ENCODE peak calls at places on chromosomes 1 and 21, in nine cellular contexts. S is fibroblast of pulmonary artery, Q is body of pancreas, Y is HFFc6, N is thoracic aorta, A is tibial artery, K is kidney epithelial cell, F is left ventricle myocardium inferior, O is HCT116. G is an unnamed sample.

GRCh38 chr1:16013220-16013907 is 4.5 kb downstream of the HSPB7 start:
- DNase-seq in K (peak), Y (peak), F (peak), N (peak), S (peak), A (peak), Q (peak), O (peak), G (no peak)

GRCh38 chr1:65075123-65075976 is 72.7 kb upstream of the AK4 start:
- DNase-seq in Y (peak), F (no peak), Q (peak), O (peak), N (no peak), S (peak), K (no peak), A (peak), G (peak)

GRCh38 chr21:44938976-44939531 is 775 bp upstream of the SLX9 start:
- DNase-seq in S (no peak), N (no peak), Q (no peak), K (no peak), F (no peak), Y (no peak), O (no peak), A (peak), G (no peak)

GRCh38 chr1:24107462-24108225 is 4.3 kb downstream of the MYOM3 start:
- DNase-seq in A (no peak), O (peak), N (no peak), Y (peak), S (peak), K (peak), F (no peak), Q (no peak), G (no peak)

GRCh38 chr1:201649776-201650607 is 111.1 kb downstream of the NAV1 start:
- DNase-seq in A (peak), N (peak), Y (peak), F (peak), Q (peak), S (peak), K (no peak), O (peak), G (peak)

GRCh38 chr1:10640079-10640578 is 156.3 kb downstream of the CASZ1 start:
- DNase-seq in A (no peak), S (no peak), Y (no peak), K (no peak), F (no peak), O (no peak), N (no peak), Q (peak), G (no peak)

GRCh38 chr1:21607549-21608529 is 61.3 kb downstream of the RAP1GAP start:
- DNase-seq in N (peak), Q (peak), F (peak), S (peak), K (peak), O (peak), A (no peak), Y (peak), G (peak)

GRCh38 chr1:44637590-44638411 is 36.5 kb downstream of the TMEM53 start:
- DNase-seq in S (no peak), K (no peak), F (no peak), Q (no peak), A (no peak), N (no peak), Y (no peak), O (no peak), G (no peak)

GRCh38 chr21:25490742-25491141 is 116.5 kb downstream of the MRPL39 start:
- DNase-seq in Y (no peak), S (no peak), A (no peak), N (no peak), O (no peak), F (no peak), K (no peak), Q (no peak), G (no peak)

GRCh38 chr1:109935451-109935900 is 24.8 kb downstream of the CSF1 start:
- DNase-seq in A (no peak), F (no peak), O (no peak), Q (peak), S (no peak), N (no peak), K (no peak), Y (no peak), G (no peak)

GRCh38 chr1:90135306-90135705 is 140.4 kb downstream of the ZNF326 start:
- DNase-seq in Y (no peak), A (no peak), K (no peak), S (peak), N (no peak), Q (no peak), O (no peak), F (no peak), G (no peak)

GRCh38 chr21:18893411-18893810 is 489.8 kb upstream of the TMPRSS15 start:
- DNase-seq in Y (no peak), S (no peak), F (no peak), Q (no peak), A (no peak), O (no peak), N (no peak), K (no peak), G (no peak)

GRCh38 chr21:17609681-17610080 is 3.0 kb downstream of the BTG3 start:
- DNase-seq in A (no peak), S (no peak), F (no peak), O (no peak), K (no peak), Y (no peak), Q (no peak), N (no peak), G (no peak)

GRCh38 chr1:19429611-19430010 is 55.7 kb downstream of the CAPZB start:
- DNase-seq in F (no peak), Y (no peak), N (no peak), Q (no peak), O (no peak), S (no peak), K (no peak), A (no peak), G (no peak)

GRCh38 chr1:152964536-152964935 is 5.9 kb upstream of the SPRR4 start:
- DNase-seq in O (no peak), F (no peak), A (no peak), K (no peak), Y (no peak), Q (no peak), S (no peak), N (no peak), G (no peak)

GRCh38 chr1:116375884-116376733 is 3.1 kb downstream of the ATP1A1 start:
- DNase-seq in A (peak), K (peak), O (peak), S (peak), Q (peak), F (peak), N (peak), Y (peak), G (no peak)

GRCh38 chr1:36142121-36142520 is 7.2 kb downstream of the TRAPPC3 start:
- DNase-seq in Q (no peak), K (no peak), N (no peak), F (no peak), O (no peak), Y (no peak), S (no peak), A (no peak), G (no peak)

GRCh38 chr1:2351723-2352122 is 39.6 kb downstream of the MORN1 start:
- DNase-seq in A (peak), Q (no peak), F (peak), Y (no peak), N (no peak), K (no peak), S (no peak), O (no peak), G (no peak)

GRCh38 chr1:11893907-11894251 is 32.3 kb downstream of the KIAA2013 start:
- DNase-seq in K (no peak), N (no peak), S (peak), A (no peak), Y (peak), F (peak), O (peak), Q (peak), G (peak)

GRCh38 chr1:154404984-154405761 is at the start of gene IL6R:
- DNase-seq in Q (peak), N (peak), F (peak), Y (peak), O (peak), A (peak), K (peak), S (peak), G (peak)

GRCh38 chr1:41045740-41046139 is 24.2 kb upstream of the SLFNL1 start:
- DNase-seq in A (peak), N (peak), Y (no peak), F (no peak), Q (peak), O (no peak), K (peak), S (peak), G (no peak)

DNA sequence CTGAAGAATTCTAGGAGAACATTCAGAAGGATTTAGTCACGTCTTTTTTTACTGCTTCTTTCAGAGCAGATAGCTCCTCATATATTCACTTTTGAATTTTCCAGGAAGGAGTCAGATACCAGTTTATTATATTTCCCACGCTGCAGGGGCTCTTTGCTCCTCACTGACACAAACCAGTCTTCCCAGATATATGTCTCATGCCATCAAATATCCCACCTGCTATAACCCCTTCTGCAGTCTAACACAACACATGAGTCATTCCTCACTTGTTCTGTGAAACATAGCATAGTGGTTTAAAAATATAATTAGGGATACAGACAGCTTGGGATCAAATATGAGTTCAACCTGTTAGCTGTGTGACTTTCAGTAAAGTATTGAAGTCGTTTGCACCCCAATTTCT is 251.7 kb upstream of the DPYD start:
- DNase-seq in Q (no peak), K (no peak), O (no peak), Y (peak), F (no peak), A (no peak), S (no peak), N (no peak), G (no peak)
- TF ChIP-seq CTCF in Q (no peak), K (no peak), O (no peak), Y (no peak), F (no peak), A (no peak), S (no peak), N (no peak), G (no peak)

GRCh38 chr1:222126052-222126451 is 384.2 kb upstream of the DUSP10 start:
- DNase-seq in F (no peak), Q (no peak), N (no peak), K (no peak), A (no peak), O (no peak), S (no peak), Y (no peak), G (no peak)

GRCh38 chr1:222127096-222127495 is 385.2 kb upstream of the DUSP10 start:
- DNase-seq in K (no peak), O (no peak), Y (no peak), N (no peak), S (no peak), Q (no peak), F (no peak), A (no peak), G (no peak)

GRCh38 chr1:222127526-222128152 is 385.8 kb upstream of the DUSP10 start:
- DNase-seq in S (no peak), O (no peak), A (no peak), K (no peak), F (no peak), N (no peak), Q (no peak), Y (no peak), G (no peak)

GRCh38 chr1:222129041-222129440 is 387.2 kb upstream of the DUSP10 start:
- DNase-seq in Y (no peak), Q (no peak), O (no peak), N (no peak), K (no peak), F (no peak), S (no peak), A (no peak), G (no peak)

GRCh38 chr1:222124602-222125001 is 382.7 kb upstream of the DUSP10 start:
- DNase-seq in K (no peak), O (no peak), Q (no peak), Y (no peak), A (no peak), S (no peak), N (no peak), F (no peak), G (no peak)
- TF ChIP-seq CTCF in K (peak), O (peak), Q (peak), Y (peak), A (no peak), S (peak), N (no peak), F (no peak), G (no peak)

GRCh38 chr1:203327684-203328457 is 22.6 kb downstream of the BTG2 start:
- DNase-seq in Q (no peak), S (peak), F (peak), A (peak), N (no peak), O (no peak), K (no peak), Y (no peak), G (no peak)
- TF ChIP-seq CTCF in Q (peak), S (peak), F (peak), A (peak), N (peak), O (peak), K (peak), Y (peak), G (no peak)

GRCh38 chr1:168091720-168092119 is 45.0 kb downstream of the GPR161 start:
- DNase-seq in O (no peak), K (no peak), A (no peak), N (no peak), S (no peak), F (no peak), Y (no peak), Q (no peak), G (no peak)

GRCh38 chr1:168093616-168094015 is 43.1 kb downstream of the GPR161 start:
- DNase-seq in F (no peak), Q (no peak), Y (no peak), A (no peak), K (no peak), O (no peak), N (no peak), S (no peak), G (no peak)

GRCh38 chr1:168092151-168092550 is 44.6 kb downstream of the GPR161 start:
- DNase-seq in O (no peak), N (no peak), K (no peak), Y (no peak), A (no peak), F (no peak), S (no peak), Q (no peak), G (no peak)

GRCh38 chr1:168091063-168091462 is 45.7 kb downstream of the GPR161 start:
- DNase-seq in S (no peak), Q (no peak), F (no peak), O (no peak), K (no peak), N (no peak), A (no peak), Y (no peak), G (no peak)

DNA sequence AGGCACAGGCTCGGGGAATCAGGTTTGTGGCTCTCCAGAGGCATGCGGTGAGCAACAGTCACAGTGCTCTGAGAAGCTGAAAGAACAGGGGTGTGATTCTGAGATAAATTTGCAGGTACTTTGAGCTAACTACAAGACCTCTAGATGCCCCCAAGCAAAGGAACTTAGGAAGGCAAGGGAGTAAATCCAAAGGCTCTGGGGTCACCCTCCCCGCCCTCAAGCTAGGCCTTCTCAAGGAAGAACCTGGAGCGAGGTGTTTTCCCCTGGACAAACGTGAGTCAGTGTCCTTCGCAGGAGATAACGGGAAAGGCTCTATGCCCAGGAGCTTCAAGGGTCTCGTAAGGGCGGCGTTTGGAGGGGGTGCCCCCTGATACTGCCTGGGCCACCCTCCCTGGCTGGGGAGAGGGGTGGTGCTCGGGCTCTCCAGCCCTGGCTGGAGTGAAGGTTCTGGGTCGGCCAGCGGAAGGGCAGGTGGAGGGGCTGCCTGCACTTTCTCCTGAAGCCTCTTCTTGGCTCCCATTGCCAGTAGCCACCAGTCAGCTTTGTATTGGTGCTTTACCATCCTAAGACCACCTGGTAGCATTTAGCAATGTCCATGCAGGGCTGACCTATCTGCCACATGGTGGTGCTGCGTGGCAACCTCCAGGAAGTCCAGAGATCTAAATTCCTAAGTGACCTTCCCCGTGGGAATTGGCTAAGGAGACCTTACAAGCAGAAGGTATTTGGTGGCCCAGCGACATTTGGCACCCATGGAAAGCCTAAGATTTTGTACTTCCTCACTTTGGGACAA is 44.0 kb downstream of the GPR161 start:
- DNase-seq in Y (peak), N (no peak), O (peak), Q (peak), S (peak), F (no peak), K (no peak), A (no peak), G (no peak)
- TF ChIP-seq CTCF in Y (peak), N (peak), O (peak), Q (peak), S (peak), F (peak), K (peak), A (no peak), G (no peak)

GRCh38 chr1:113219377-113219776 is 146.4 kb downstream of the LRIG2 start:
- DNase-seq in F (no peak), A (no peak), O (no peak), K (no peak), Q (no peak), S (no peak), N (no peak), Y (no peak), G (peak)
- TF ChIP-seq CTCF in F (peak), A (no peak), O (peak), K (peak), Q (no peak), S (peak), N (no peak), Y (peak), G (no peak)

GRCh38 chr1:39370602-39371001 is 120.8 kb upstream of the BMP8A start:
- DNase-seq in Q (no peak), O (no peak), N (no peak), A (no peak), Y (no peak), K (no peak), F (no peak), S (no peak), G (no peak)
- TF ChIP-seq CTCF in Q (no peak), O (no peak), N (no peak), A (no peak), Y (no peak), K (no peak), F (no peak), S (no peak), G (no peak)

GRCh38 chr1:180235077-180235501 is 5.0 kb downstream of the LHX4 start:
- DNase-seq in A (peak), F (no peak), Q (no peak), N (no peak), S (no peak), K (no peak), O (no peak), Y (no peak), G (no peak)

GRCh38 chr1:180232521-180233043 is 2.5 kb downstream of the LHX4 start:
- DNase-seq in K (no peak), Q (no peak), N (no peak), A (peak), F (no peak), S (no peak), Y (no peak), O (no peak), G (no peak)

GRCh38 chr1:180233191-180234011 is 3.3 kb downstream of the LHX4 start:
- DNase-seq in O (no peak), S (no peak), K (no peak), N (no peak), A (peak), Y (no peak), F (no peak), Q (no peak), G (no peak)

GRCh38 chr1:180235502-180236239 is 5.6 kb downstream of the LHX4 start:
- DNase-seq in N (no peak), Q (no peak), K (no peak), Y (no peak), A (peak), O (no peak), S (no peak), F (no peak), G (no peak)

DNA sequence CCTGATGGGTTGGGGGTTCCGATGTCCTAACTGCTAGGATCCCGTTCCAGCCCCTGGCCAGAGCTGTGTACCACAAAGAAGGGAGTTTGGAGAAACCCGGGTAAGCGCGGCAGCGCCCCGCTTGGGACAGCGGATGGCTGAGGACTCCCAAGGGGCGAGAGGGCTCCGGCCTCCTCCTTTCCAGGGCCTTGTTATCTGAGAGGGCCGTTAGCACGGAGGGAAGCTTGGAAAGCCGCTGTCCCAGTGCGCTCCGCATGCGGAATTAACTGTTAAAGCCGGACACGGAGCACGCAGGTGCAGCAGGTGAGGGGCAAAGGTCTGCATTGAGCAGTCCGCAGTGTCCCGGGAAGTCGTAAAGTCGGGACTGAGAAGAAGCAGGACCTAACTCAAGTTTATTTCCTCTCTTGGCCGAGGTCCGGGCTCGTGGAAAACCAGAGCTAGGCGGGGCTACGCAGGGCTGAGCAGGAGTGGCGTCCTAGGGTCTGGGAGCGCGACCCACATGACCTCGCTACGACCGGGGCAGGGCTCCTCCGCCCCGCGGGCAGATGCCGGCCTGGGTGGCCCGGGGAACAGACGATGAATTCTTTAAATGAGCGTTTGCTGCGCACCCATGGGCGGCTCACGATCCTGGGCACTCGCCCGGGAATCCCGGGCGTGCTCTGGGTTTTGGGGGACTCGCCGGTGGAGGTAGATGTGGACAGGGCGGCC is 4.5 kb downstream of the LHX4 start:
- DNase-seq in Y (no peak), K (no peak), S (no peak), N (no peak), F (no peak), Q (no peak), A (peak), O (no peak), G (peak)
- TF ChIP-seq CTCF in Y (no peak), K (no peak), S (no peak), N (no peak), F (no peak), Q (no peak), A (no peak), O (no peak), G (no peak)